ENCODE peak calls at places on chromosomes 3 and 15, in eight cellular contexts. D is heart left ventricle; C is endothelial cell; J is stimulated activated CD4-positive, alpha-beta T cell treated with anti-CD3 and anti-CD28 coated beads, Interleukin-4, amount 100 ng/mL, for 1 hour; P is stomach; U is esophagus squamous epithelium; I is mucosa of gallbladder; Q is GM04504. B is an unnamed sample.

GRCh38 chr3:187165144-187165543 is 25.8 kb upstream of the RPL39L start:
- DNase-seq in D (no peak), C (peak), J (no peak), P (no peak), U (no peak), I (peak), Q (peak), B (no peak)

GRCh38 chr3:157493627-157494550 is 9.3 kb downstream of the VEPH1 start:
- DNase-seq in D (no peak), C (no peak), J (no peak), P (no peak), U (no peak), I (no peak), Q (peak), B (no peak)

GRCh38 chr15:41629883-41630282 is 30.3 kb upstream of the MGA start:
- DNase-seq in D (no peak), C (no peak), J (no peak), P (no peak), U (no peak), I (no peak), Q (no peak), B (no peak)

GRCh38 chr15:73965094-73965729 is 26.9 kb downstream of the STOML1 start:
- DNase-seq in D (no peak), C (peak), J (peak), P (no peak), U (no peak), I (no peak), Q (no peak), B (no peak)

GRCh38 chr3:138296639-138297038 is 33.0 kb downstream of the NME9 start:
- DNase-seq in D (no peak), C (no peak), J (no peak), P (no peak), U (no peak), I (no peak), Q (no peak), B (no peak)

GRCh38 chr3:110332591-110332990 is 739.0 kb upstream of the NECTIN3 start:
- DNase-seq in D (no peak), C (no peak), J (no peak), P (no peak), U (no peak), I (no peak), Q (no peak), B (no peak)

GRCh38 chr3:50652709-50653108 is 22.0 kb upstream of the DOCK3 start:
- DNase-seq in D (peak), C (peak), J (peak), P (peak), U (no peak), I (no peak), Q (no peak), B (no peak)

GRCh38 chr15:51982013-51982769 is 10.6 kb upstream of the LEO1 start:
- DNase-seq in D (no peak), C (peak), J (peak), P (no peak), U (no peak), I (peak), Q (peak), B (no peak)

GRCh38 chr3:139586420-139587017 is 47.0 kb upstream of the RBP1 start:
- DNase-seq in D (no peak), C (no peak), J (no peak), P (no peak), U (no peak), I (no peak), Q (no peak), B (no peak)

GRCh38 chr3:132016061-132017041 is 18.5 kb downstream of the CPNE4 start:
- DNase-seq in D (no peak), C (no peak), J (no peak), P (no peak), U (no peak), I (no peak), Q (no peak), B (no peak)

GRCh38 chr15:61702224-61703120 is 357.8 kb downstream of the VPS13C start:
- DNase-seq in D (no peak), C (no peak), J (no peak), P (no peak), U (no peak), I (no peak), Q (no peak), B (no peak)

GRCh38 chr3:4417449-4417848 is 49.6 kb downstream of the SUMF1 start:
- DNase-seq in D (no peak), C (no peak), J (no peak), P (no peak), U (no peak), I (no peak), Q (no peak), B (no peak)

GRCh38 chr3:137035631-137036030 is 77.8 kb downstream of the IL20RB start:
- DNase-seq in D (no peak), C (peak), J (no peak), P (no peak), U (no peak), I (no peak), Q (no peak), B (no peak)

B was measured in cortex of kidney.